ENCODE peak calls at places on chromosomes 1 and 21, in four cellular contexts. W, Q, X and L are unnamed samples.

GRCh38 chr21:46285206-46285661 is at the start of gene MCM3AP:
- DNase-seq in W (no peak), Q (no peak), X (no peak), L (no peak)

GRCh38 chr1:171434717-171435346 is 50.5 kb upstream of the PRRC2C start:
- DNase-seq in W (no peak), Q (no peak), X (no peak), L (no peak)

GRCh38 chr1:50852889-50853288 is 107.2 kb downstream of the FAF1 start:
- DNase-seq in W (no peak), Q (no peak), X (no peak), L (peak)

GRCh38 chr1:235011599-235012435 is 116.8 kb downstream of the TOMM20 start:
- DNase-seq in W (no peak), Q (no peak), X (peak), L (no peak)

GRCh38 chr1:25683731-25684130 is 67.1 kb downstream of the MAN1C1 start:
- DNase-seq in W (no peak), Q (no peak), X (no peak), L (no peak)

GRCh38 chr21:36744560-36745231 is 45.8 kb downstream of the SIM2 start:
- DNase-seq in W (no peak), Q (no peak), X (no peak), L (no peak)

GRCh38 chr1:229913491-229913890 is 153.5 kb upstream of the GALNT2 start:
- DNase-seq in W (no peak), Q (no peak), X (no peak), L (no peak)

GRCh38 chr21:44988607-44989537 is 49.0 kb downstream of the SLX9 start:
- DNase-seq in W (no peak), Q (no peak), X (no peak), L (no peak)

GRCh38 chr1:6415979-6416656 is 3.6 kb downstream of the HES2 start:
- DNase-seq in W (no peak), Q (no peak), X (no peak), L (no peak)

GRCh38 chr1:95364546-95364945 is 130.5 kb downstream of the RWDD3 start:
- DNase-seq in W (no peak), Q (no peak), X (no peak), L (no peak)

GRCh38 chr1:84089470-84090261 is 54.4 kb upstream of the PRKACB start:
- DNase-seq in W (no peak), Q (no peak), X (no peak), L (no peak)

GRCh38 chr1:29991025-29991424 is 732.4 kb downstream of the MATN1 start:
- DNase-seq in W (no peak), Q (no peak), X (no peak), L (no peak)

GRCh38 chr1:119611701-119612113 is 36.4 kb downstream of the ZNF697 start:
- DNase-seq in W (peak), Q (peak), X (peak), L (peak)

GRCh38 chr1:37945743-37946702 is 830 bp downstream of the INPP5B start:
- DNase-seq in W (no peak), Q (no peak), X (peak), L (no peak)

GRCh38 chr1:37808369-37809319 is 636 bp upstream of the YRDC start:
- DNase-seq in W (no peak), Q (no peak), X (peak), L (peak)

GRCh38 chr1:216183007-216183406 is 240.2 kb downstream of the USH2A start:
- DNase-seq in W (peak), Q (no peak), X (no peak), L (no peak)

GRCh38 chr1:230157409-230158390 is 90.7 kb downstream of the GALNT2 start:
- DNase-seq in W (no peak), Q (no peak), X (no peak), L (no peak)

GRCh38 chr1:115426271-115426771 is 88.3 kb upstream of the NGF start:
- DNase-seq in W (no peak), Q (no peak), X (no peak), L (no peak)

GRCh38 chr1:29736582-29737188 is 500.4 kb downstream of the PTPRU start:
- DNase-seq in W (peak), Q (no peak), X (no peak), L (no peak)

GRCh38 chr1:201279313-201279712 is 4.0 kb upstream of the PKP1 start:
- DNase-seq in W (no peak), Q (no peak), X (no peak), L (no peak)

GRCh38 chr21:14630556-14631069 is 84.5 kb upstream of the SAMSN1 start:
- DNase-seq in W (no peak), Q (no peak), X (no peak), L (no peak)

GRCh38 chr1:156571261-156571958 is 955 bp downstream of the IQGAP3 start:
- DNase-seq in W (no peak), Q (no peak), X (no peak), L (no peak)

GRCh38 chr1:147612366-147612765 is 58.0 kb downstream of the ACP6 start:
- DNase-seq in W (no peak), Q (no peak), X (no peak), L (no peak)

GRCh38 chr1:155967410-155968400 is 10.6 kb downstream of the ARHGEF2 start:
- DNase-seq in W (no peak), Q (no peak), X (peak), L (no peak)

GRCh38 chr21:36209626-36210171 is 53.1 kb downstream of the DOP1B start:
- DNase-seq in W (peak), Q (peak), X (peak), L (no peak)

GRCh38 chr1:3541930-3542329 is 69.4 kb downstream of the MEGF6 start:
- DNase-seq in W (no peak), Q (no peak), X (no peak), L (no peak)

GRCh38 chr1:58862728-58863385 is 79.0 kb upstream of the JUN start:
- DNase-seq in W (peak), Q (no peak), X (no peak), L (peak)

GRCh38 chr1:1123581-1124507 is 8.0 kb upstream of the C1orf159 start:
- DNase-seq in W (no peak), Q (no peak), X (no peak), L (no peak)

GRCh38 chr1:185857447-185857846 is 123.3 kb downstream of the HMCN1 start:
- DNase-seq in W (no peak), Q (no peak), X (no peak), L (no peak)

GRCh38 chr1:98662354-98662665 is 789 bp downstream of the SNX7 start:
- DNase-seq in W (no peak), Q (no peak), X (no peak), L (no peak)

GRCh38 chr1:164801791-164802572 is 243.0 kb downstream of the PBX1 start:
- DNase-seq in W (no peak), Q (no peak), X (no peak), L (no peak)

GRCh38 chr1:245673920-245674414 is 519.2 kb downstream of the KIF26B start:
- DNase-seq in W (no peak), Q (no peak), X (no peak), L (no peak)

GRCh38 chr1:19648689-19649088 is 4.6 kb downstream of the NBL1 start:
- DNase-seq in W (no peak), Q (no peak), X (no peak), L (no peak)

GRCh38 chr1:5962265-5963105 is 29.7 kb downstream of the NPHP4 start:
- DNase-seq in W (no peak), Q (no peak), X (no peak), L (no peak)

GRCh38 chr1:198575715-198576641 is 35.5 kb upstream of the ATP6V1G3 start:
- DNase-seq in W (no peak), Q (no peak), X (no peak), L (no peak)